ENCODE peak calls at places on chromosomes 5 and 9, in four cellular contexts. Z, E, V and F are unnamed samples.

GRCh38 chr9:136079211-136079915 is 15.7 kb downstream of the NACC2 start:
- DNase-seq in Z (no peak), E (no peak), V (no peak), F (peak; percentile 47)

GRCh38 chr9:79559501-79560181 is 12.1 kb upstream of the TLE4 start:
- DNase-seq in Z (no peak), E (no peak), V (no peak), F (peak; percentile 8)

GRCh38 chr9:69905291-69905690 is 84.7 kb downstream of the CFAP95 start:
- DNase-seq in Z (no peak), V (no peak), E (no peak), F (no peak)

GRCh38 chr5:126805108-126805507 is 28.2 kb downstream of the LMNB1 start:
- DNase-seq in V (peak; percentile 77), Z (no peak), E (no peak), F (peak; percentile 26)

GRCh38 chr9:70250221-70250620 is 8.6 kb upstream of the SMC5 start:
- DNase-seq in Z (no peak), E (no peak), V (no peak), F (no peak)

GRCh38 chr5:96933764-96934163 is 2.1 kb upstream of the LNPEP start:
- DNase-seq in E (no peak), Z (no peak), V (no peak), F (no peak)

GRCh38 chr9:96651626-96652025 is 3.5 kb downstream of the PRXL2C start:
- DNase-seq in Z (no peak), V (peak; percentile 55), E (no peak), F (peak; percentile 38)

GRCh38 chr9:91180930-91181268 is 180.8 kb downstream of the AUH start:
- DNase-seq in E (no peak), Z (no peak), V (no peak), F (no peak)

GRCh38 chr5:37495210-37495609 is 116.1 kb downstream of the WDR70 start:
- DNase-seq in V (peak; percentile 55), Z (peak; percentile 25), E (no peak), F (peak; percentile 49)

GRCh38 chr9:133004091-133005072 is 25.9 kb downstream of the GFI1B start:
- DNase-seq in E (no peak), V (no peak), Z (no peak), F (no peak)
- H3K4me3 ChIP-seq in E (no peak overlapping the region), V (no peak overlapping the region), Z (no peak overlapping the region), F (no peak overlapping the region)

GRCh38 chr5:71573611-71574010 is 13.5 kb upstream of the MCCC2 start:
- DNase-seq in E (no peak), Z (no peak), V (no peak), F (no peak)
- TF ChIP-seq CTCF in E (no peak), Z (peak; percentile 29), V (no peak), F (no peak)

GRCh38 chr5:54883374-54884194 is 101.8 kb downstream of the ESM1 start:
- DNase-seq in Z (no peak), E (peak; percentile 67), V (peak; percentile 40), F (peak; percentile 58)
- H3K4me3 ChIP-seq in Z (peak overlapping the region; percentile 56), E (peak overlapping the region; percentile 45), V (peak overlapping the region; percentile 35), F (peak overlapping the region; percentile 44)

DNA sequence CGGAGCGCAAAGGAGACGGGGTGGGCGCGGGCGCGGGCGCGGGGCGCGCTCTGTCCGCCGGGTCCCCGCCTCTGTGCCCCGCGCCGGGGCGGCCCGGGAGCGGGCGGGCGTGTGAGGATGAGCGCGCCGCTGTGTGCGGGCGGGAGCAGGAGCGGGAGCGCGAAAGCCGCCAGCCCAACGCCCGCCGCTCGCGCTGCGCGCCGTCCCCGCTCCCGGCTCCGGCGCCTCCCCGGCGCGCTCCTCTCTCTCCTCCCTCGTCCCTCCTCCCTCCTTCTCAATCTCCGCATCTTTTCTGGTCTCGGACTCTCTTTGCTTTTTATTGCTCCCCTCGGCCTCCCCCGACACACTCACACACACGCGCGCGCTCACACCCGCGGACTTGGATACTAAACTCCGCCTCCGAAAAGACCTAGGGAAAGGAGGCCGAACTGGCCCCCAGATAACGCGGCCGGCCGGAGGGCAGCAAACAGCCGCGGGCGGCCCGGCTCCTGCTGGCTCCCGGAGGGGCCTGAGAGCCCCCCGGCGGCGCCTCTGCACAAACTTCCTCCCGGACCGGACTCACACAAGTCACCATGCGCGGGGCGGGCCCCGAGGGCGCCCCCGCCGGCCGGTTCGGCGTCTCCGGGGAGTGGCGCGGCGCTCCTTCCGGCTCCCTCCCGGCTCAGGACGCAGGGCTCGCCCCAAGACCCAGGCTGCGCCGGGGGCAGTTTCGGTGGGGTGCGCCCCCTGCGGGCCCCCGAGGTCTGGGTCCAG is at the start of gene FIBCD1:
- DNase-seq in V (peak; percentile 24), Z (no peak), E (no peak), F (peak; percentile 44)
- TF ChIP-seq CTCF in V (no peak), Z (peak; percentile 36), E (no peak), F (peak; percentile 23)

GRCh38 chr5:103514381-103514780 is 48.2 kb downstream of the NUDT12 start:
- DNase-seq in E (no peak), Z (no peak), V (no peak), F (no peak)
- H3K4me3 ChIP-seq in E (no peak overlapping the region), Z (no peak overlapping the region), V (no peak overlapping the region), F (no peak overlapping the region)

GRCh38 chr5:44443172-44443571 is 54.0 kb upstream of the FGF10 start:
- DNase-seq in V (no peak), Z (no peak), E (no peak), F (no peak)
- TF ChIP-seq CTCF in V (no peak), Z (no peak), E (no peak), F (no peak)

GRCh38 chr5:80192507-80193241 is 63.2 kb downstream of the SERINC5 start:
- DNase-seq in V (no peak), Z (no peak), E (peak; percentile 55), F (no peak)
- H3K4me3 ChIP-seq in V (no peak overlapping the region), Z (no peak overlapping the region), E (no peak overlapping the region), F (no peak overlapping the region)

GRCh38 chr5:132677191-132677590 is 3.4 kb downstream of the IL4 start:
- DNase-seq in E (no peak), Z (peak; percentile 56), V (peak; percentile 88), F (peak; percentile 83)
- TF ChIP-seq CTCF in E (no peak), Z (peak; percentile 60), V (peak; percentile 48), F (peak; percentile 55)

GRCh38 chr5:34656001-34656699 is at the start of gene RAI14:
- DNase-seq in E (peak; percentile 84), Z (no peak), V (peak; percentile 73), F (peak; percentile 89)
- H3K4me3 ChIP-seq in E (peak within 1 kb of the TSS; percentile 81), Z (peak within 1 kb of the TSS; percentile 87), V (peak within 1 kb of the TSS; percentile 79), F (peak within 1 kb of the TSS; percentile 91)

GRCh38 chr5:123157797-123158528 is 68.9 kb downstream of the PRDM6 start:
- DNase-seq in E (no peak), Z (no peak), V (peak; percentile 84), F (peak; percentile 84)
- TF ChIP-seq CTCF in E (no peak), Z (peak; percentile 40), V (peak; percentile 29), F (peak; percentile 34)